ENCODE peak calls at places on chromosomes 11 and 22, in nine cellular contexts. One of them, this sample, is unnamed.
A peak's percentile ranks its signal among the peaks of the same experiment; 100 is the strongest.

GRCh38 chr11:38131535-38131934 is 1533.5 kb upstream of the RAG2 start:
- DNase-seq in kidney: no peak
- DNase-seq in CD8-positive, alpha-beta T cell: no peak
- DNase-seq in stomach: no peak
- DNase-seq in neuronal stem cell: no peak
- DNase-seq in tibial artery: no peak
- DNase-seq in right lobe of liver: no peak
- DNase-seq in lower lobe of right lung: no peak
- DNase-seq in transverse colon: no peak
- DNase-seq in this sample: no peak

GRCh38 chr11:612201-612960 is 3.4 kb downstream of the IRF7 start:
- DNase-seq in kidney: peak; percentile 77
- DNase-seq in CD8-positive, alpha-beta T cell: no peak
- DNase-seq in stomach: peak; percentile 76
- DNase-seq in neuronal stem cell: no peak
- DNase-seq in tibial artery: no peak
- DNase-seq in right lobe of liver: peak; percentile 96
- DNase-seq in lower lobe of right lung: no peak
- DNase-seq in transverse colon: peak; percentile 83
- DNase-seq in this sample: peak; percentile 90

GRCh38 chr22:21457023-21457787 is 10.0 kb upstream of the TMEM191C start:
- DNase-seq in kidney: peak; percentile 42
- DNase-seq in CD8-positive, alpha-beta T cell: no peak
- DNase-seq in stomach: no peak
- DNase-seq in neuronal stem cell: no peak
- DNase-seq in tibial artery: no peak
- DNase-seq in right lobe of liver: peak; percentile 80
- DNase-seq in lower lobe of right lung: peak; percentile 47
- DNase-seq in transverse colon: no peak
- DNase-seq in this sample: no peak

GRCh38 chr11:68983816-68984215 is 3.0 kb upstream of the MRGPRD start:
- DNase-seq in kidney: peak; percentile 3
- DNase-seq in CD8-positive, alpha-beta T cell: no peak
- DNase-seq in stomach: no peak
- DNase-seq in neuronal stem cell: no peak
- DNase-seq in tibial artery: no peak
- DNase-seq in right lobe of liver: no peak
- DNase-seq in lower lobe of right lung: no peak
- DNase-seq in transverse colon: no peak
- DNase-seq in this sample: no peak

GRCh38 chr11:88596786-88597185 is 259.2 kb upstream of the CTSC start:
- DNase-seq in kidney: no peak
- DNase-seq in CD8-positive, alpha-beta T cell: no peak
- DNase-seq in stomach: no peak
- DNase-seq in neuronal stem cell: no peak
- DNase-seq in tibial artery: no peak
- DNase-seq in right lobe of liver: no peak
- DNase-seq in lower lobe of right lung: no peak
- DNase-seq in transverse colon: no peak
- DNase-seq in this sample: no peak

GRCh38 chr11:58829736-58830135 is 14.8 kb downstream of the GLYATL2 start:
- DNase-seq in kidney: no peak
- DNase-seq in CD8-positive, alpha-beta T cell: no peak
- DNase-seq in stomach: no peak
- DNase-seq in neuronal stem cell: no peak
- DNase-seq in tibial artery: no peak
- DNase-seq in right lobe of liver: no peak
- DNase-seq in lower lobe of right lung: no peak
- DNase-seq in transverse colon: no peak
- DNase-seq in this sample: no peak

GRCh38 chr11:18191376-18191775 is 18.7 kb downstream of the MRGPRX4 start:
- DNase-seq in kidney: no peak
- DNase-seq in CD8-positive, alpha-beta T cell: no peak
- DNase-seq in stomach: no peak
- DNase-seq in neuronal stem cell: no peak
- DNase-seq in tibial artery: no peak
- DNase-seq in right lobe of liver: no peak
- DNase-seq in lower lobe of right lung: no peak
- DNase-seq in transverse colon: no peak
- DNase-seq in this sample: no peak

GRCh38 chr11:33622806-33623205 is 77.8 kb downstream of the C11orf91 start:
- DNase-seq in kidney: no peak
- DNase-seq in CD8-positive, alpha-beta T cell: no peak
- DNase-seq in stomach: no peak
- DNase-seq in neuronal stem cell: no peak
- DNase-seq in tibial artery: no peak
- DNase-seq in right lobe of liver: no peak
- DNase-seq in lower lobe of right lung: no peak
- DNase-seq in transverse colon: no peak
- DNase-seq in this sample: no peak

DNA sequence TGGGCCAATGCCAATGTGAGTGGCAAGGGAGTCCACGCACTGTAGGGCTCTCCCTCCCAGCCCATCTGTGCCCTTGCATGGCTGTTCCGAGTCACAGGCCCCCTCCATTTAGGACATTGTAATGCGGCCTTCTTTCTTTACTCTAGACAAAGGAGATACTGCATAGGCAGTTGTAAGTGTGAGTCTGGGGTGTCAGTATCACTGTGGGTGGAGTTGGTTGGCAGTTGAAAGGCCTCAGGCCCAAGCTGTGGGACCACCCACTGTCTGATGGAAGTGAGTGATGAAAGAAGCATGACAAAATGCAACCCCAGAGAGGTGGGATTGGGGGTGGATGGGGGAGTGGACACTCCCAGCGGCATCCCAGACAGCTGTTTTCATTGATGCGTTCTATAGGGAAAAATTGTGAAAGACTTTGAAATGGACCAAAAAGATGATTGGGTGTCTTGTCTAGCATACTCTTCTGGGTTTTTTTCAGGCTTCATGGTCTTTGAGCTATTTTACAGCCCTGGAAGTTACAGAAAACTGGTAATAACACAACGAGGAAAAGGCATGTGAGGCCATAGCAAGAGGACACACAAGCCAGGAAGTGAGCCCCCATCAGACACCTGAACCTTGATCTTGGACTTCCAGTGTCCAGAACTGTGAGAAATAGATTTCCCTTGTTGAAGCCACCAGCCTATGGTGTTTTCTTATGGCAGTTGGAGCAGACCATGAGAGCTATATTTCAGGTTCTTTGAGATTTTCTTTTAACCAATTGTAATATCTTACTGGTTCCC is 114.6 kb downstream of the NECTIN1 start:
- DNase-seq in kidney: no peak
- DNase-seq in CD8-positive, alpha-beta T cell: no peak
- DNase-seq in stomach: no peak
- DNase-seq in neuronal stem cell: no peak
- DNase-seq in tibial artery: no peak
- DNase-seq in right lobe of liver: no peak
- DNase-seq in lower lobe of right lung: no peak
- DNase-seq in transverse colon: no peak
- DNase-seq in this sample: no peak
- H3K27ac ChIP-seq in kidney: no peak overlapping the region
- H3K27ac ChIP-seq in CD8-positive, alpha-beta T cell: no peak overlapping the region
- H3K27ac ChIP-seq in stomach: no peak overlapping the region
- H3K27ac ChIP-seq in neuronal stem cell: no peak overlapping the region
- H3K27ac ChIP-seq in tibial artery: no peak overlapping the region
- H3K27ac ChIP-seq in right lobe of liver: no peak overlapping the region
- H3K27ac ChIP-seq in lower lobe of right lung: no peak overlapping the region
- H3K27ac ChIP-seq in transverse colon: no peak overlapping the region
- H3K27ac ChIP-seq in this sample: no peak overlapping the region

DNA sequence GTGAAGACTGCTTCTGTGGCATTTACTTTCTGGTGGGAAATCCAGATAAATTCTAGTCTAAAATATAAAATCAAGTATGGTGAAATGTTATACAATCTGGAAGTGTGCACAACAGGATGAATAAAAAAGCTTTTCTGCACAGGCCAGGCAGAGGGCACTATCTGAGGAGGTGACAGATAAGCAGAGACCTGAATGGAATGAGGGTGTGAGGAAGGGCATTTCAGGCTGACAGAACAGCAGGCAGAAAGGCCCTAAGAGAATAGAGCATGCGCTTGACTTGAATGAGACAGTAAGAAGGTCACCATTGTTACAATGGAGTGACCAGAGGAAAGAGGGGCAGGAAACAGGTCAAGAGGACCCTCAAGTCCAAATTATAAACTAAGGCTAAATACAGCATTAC is 33.6 kb upstream of the FNBP4 start:
- DNase-seq in kidney: no peak
- DNase-seq in CD8-positive, alpha-beta T cell: no peak
- DNase-seq in stomach: no peak
- DNase-seq in neuronal stem cell: no peak
- DNase-seq in tibial artery: no peak
- DNase-seq in right lobe of liver: no peak
- DNase-seq in lower lobe of right lung: no peak
- DNase-seq in transverse colon: no peak
- DNase-seq in this sample: no peak
- H3K36me3 ChIP-seq in kidney: peaks cover 25% of the 10 kb centered on the region
- H3K36me3 ChIP-seq in CD8-positive, alpha-beta T cell: peaks cover 48% of the 10 kb centered on the region
- H3K36me3 ChIP-seq in stomach: peaks cover 100% of the 10 kb centered on the region
- H3K36me3 ChIP-seq in neuronal stem cell: peaks cover 28% of the 10 kb centered on the region
- H3K36me3 ChIP-seq in tibial artery: peaks cover 92% of the 10 kb centered on the region
- H3K36me3 ChIP-seq in right lobe of liver: peaks cover 53% of the 10 kb centered on the region
- H3K36me3 ChIP-seq in lower lobe of right lung: peaks cover 100% of the 10 kb centered on the region
- H3K36me3 ChIP-seq in transverse colon: peaks cover 67% of the 10 kb centered on the region
- H3K36me3 ChIP-seq in this sample: peaks cover 20% of the 10 kb centered on the region

GRCh38 chr22:24424901-24425775 is 2.3 kb upstream of the ADORA2A start:
- DNase-seq in kidney: peak; percentile 76
- DNase-seq in CD8-positive, alpha-beta T cell: no peak
- DNase-seq in stomach: no peak
- DNase-seq in neuronal stem cell: no peak
- DNase-seq in tibial artery: no peak
- DNase-seq in right lobe of liver: no peak
- DNase-seq in lower lobe of right lung: no peak
- DNase-seq in transverse colon: no peak
- DNase-seq in this sample: no peak
- H3K4me1 ChIP-seq in kidney: peaks cover 17% of the 10 kb centered on the region
- H3K4me1 ChIP-seq in CD8-positive, alpha-beta T cell: peaks cover 48% of the 10 kb centered on the region
- H3K4me1 ChIP-seq in stomach: peaks cover 63% of the 10 kb centered on the region
- H3K4me1 ChIP-seq in neuronal stem cell: peaks cover 20% of the 10 kb centered on the region
- H3K4me1 ChIP-seq in tibial artery: peaks cover 18% of the 10 kb centered on the region
- H3K4me1 ChIP-seq in right lobe of liver: peaks cover 9% of the 10 kb centered on the region
- H3K4me1 ChIP-seq in lower lobe of right lung: peaks cover 73% of the 10 kb centered on the region
- H3K4me1 ChIP-seq in transverse colon: peaks cover 13% of the 10 kb centered on the region
- H3K4me1 ChIP-seq in this sample: peaks cover 5% of the 10 kb centered on the region

GRCh38 chr22:41507330-41508063 is 36.8 kb downstream of the POLR3H start:
- DNase-seq in kidney: no peak
- DNase-seq in CD8-positive, alpha-beta T cell: no peak
- DNase-seq in stomach: no peak
- DNase-seq in neuronal stem cell: no peak
- DNase-seq in tibial artery: no peak
- DNase-seq in right lobe of liver: peak; percentile 43
- DNase-seq in lower lobe of right lung: no peak
- DNase-seq in transverse colon: no peak
- DNase-seq in this sample: no peak

GRCh38 chr22:41513391-41513790 is 30.9 kb downstream of the POLR3H start:
- DNase-seq in kidney: no peak
- DNase-seq in CD8-positive, alpha-beta T cell: no peak
- DNase-seq in stomach: no peak
- DNase-seq in neuronal stem cell: no peak
- DNase-seq in tibial artery: no peak
- DNase-seq in right lobe of liver: no peak
- DNase-seq in lower lobe of right lung: no peak
- DNase-seq in transverse colon: no peak
- DNase-seq in this sample: no peak

GRCh38 chr22:41512421-41513194 is 31.7 kb downstream of the POLR3H start:
- DNase-seq in kidney: no peak
- DNase-seq in CD8-positive, alpha-beta T cell: no peak
- DNase-seq in stomach: no peak
- DNase-seq in neuronal stem cell: peak; percentile 57
- DNase-seq in tibial artery: no peak
- DNase-seq in right lobe of liver: no peak
- DNase-seq in lower lobe of right lung: no peak
- DNase-seq in transverse colon: no peak
- DNase-seq in this sample: no peak

GRCh38 chr22:41508770-41509170 is 35.5 kb downstream of the POLR3H start:
- DNase-seq in kidney: no peak
- DNase-seq in CD8-positive, alpha-beta T cell: no peak
- DNase-seq in stomach: no peak
- DNase-seq in neuronal stem cell: no peak
- DNase-seq in tibial artery: no peak
- DNase-seq in right lobe of liver: peak; percentile 37
- DNase-seq in lower lobe of right lung: no peak
- DNase-seq in transverse colon: no peak
- DNase-seq in this sample: no peak

DNA sequence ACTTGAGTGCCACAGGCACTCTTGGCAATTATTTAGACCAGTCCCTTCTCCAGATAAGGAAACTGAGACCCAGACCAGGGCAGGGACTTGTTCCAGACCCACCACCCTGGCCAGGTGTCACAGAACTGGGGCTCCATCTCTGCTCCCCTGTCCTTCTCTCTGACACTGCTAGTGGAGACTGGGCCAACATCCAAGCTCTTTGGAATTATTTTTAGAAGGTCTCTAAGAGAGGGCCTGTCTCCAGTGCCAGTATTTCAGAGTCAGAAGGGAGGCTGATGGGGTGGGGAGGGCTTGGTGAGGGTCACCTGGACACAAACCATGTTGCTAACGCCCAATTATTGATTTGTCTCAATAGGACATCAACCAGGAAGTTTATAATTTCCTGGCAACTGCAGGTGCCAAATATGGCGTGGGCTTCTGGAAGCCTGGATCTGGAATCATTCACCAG is 32.7 kb downstream of the POLR3H start:
- DNase-seq in kidney: no peak
- DNase-seq in CD8-positive, alpha-beta T cell: no peak
- DNase-seq in stomach: no peak
- DNase-seq in neuronal stem cell: no peak
- DNase-seq in tibial artery: no peak
- DNase-seq in right lobe of liver: no peak
- DNase-seq in lower lobe of right lung: no peak
- DNase-seq in transverse colon: no peak
- DNase-seq in this sample: no peak
- H3K27ac ChIP-seq in kidney: no peak overlapping the region
- H3K27ac ChIP-seq in CD8-positive, alpha-beta T cell: no peak overlapping the region
- H3K27ac ChIP-seq in stomach: peak overlapping the region; percentile 74
- H3K27ac ChIP-seq in neuronal stem cell: peak overlapping the region; percentile 33
- H3K27ac ChIP-seq in tibial artery: peak overlapping the region; percentile 65
- H3K27ac ChIP-seq in right lobe of liver: no peak overlapping the region
- H3K27ac ChIP-seq in lower lobe of right lung: no peak overlapping the region
- H3K27ac ChIP-seq in transverse colon: peak overlapping the region; percentile 6
- H3K27ac ChIP-seq in this sample: peak overlapping the region; percentile 13

DNA sequence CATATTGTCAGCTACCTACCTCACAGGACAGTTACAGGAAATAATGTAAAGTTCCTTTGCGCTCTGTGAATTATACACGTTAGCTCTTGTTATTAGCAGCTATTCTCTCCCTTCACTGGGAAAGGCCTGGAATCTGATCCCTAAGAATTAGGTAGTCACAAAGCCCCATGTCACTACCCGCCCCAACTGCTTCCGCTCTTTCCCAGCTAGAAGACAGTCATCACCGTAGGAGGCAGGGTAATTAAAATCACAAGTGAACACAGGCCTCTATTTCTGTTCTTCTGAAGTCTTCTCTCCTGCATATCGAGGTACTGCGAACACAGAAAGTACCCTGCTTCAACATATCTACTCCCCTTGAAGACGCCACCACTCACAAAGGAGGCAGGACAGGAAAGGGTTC is 12.6 kb upstream of the AHNAK start:
- DNase-seq in kidney: no peak
- DNase-seq in CD8-positive, alpha-beta T cell: no peak
- DNase-seq in stomach: no peak
- DNase-seq in neuronal stem cell: no peak
- DNase-seq in tibial artery: no peak
- DNase-seq in right lobe of liver: no peak
- DNase-seq in lower lobe of right lung: no peak
- DNase-seq in transverse colon: no peak
- DNase-seq in this sample: no peak
- H3K36me3 ChIP-seq in kidney: peaks cover 18% of the 10 kb centered on the region
- H3K36me3 ChIP-seq in CD8-positive, alpha-beta T cell: peaks cover 34% of the 10 kb centered on the region
- H3K36me3 ChIP-seq in stomach: peaks cover 50% of the 10 kb centered on the region
- H3K36me3 ChIP-seq in neuronal stem cell: peaks cover 31% of the 10 kb centered on the region
- H3K36me3 ChIP-seq in tibial artery: peaks cover 20% of the 10 kb centered on the region
- H3K36me3 ChIP-seq in right lobe of liver: peaks cover 46% of the 10 kb centered on the region
- H3K36me3 ChIP-seq in lower lobe of right lung: peaks cover 50% of the 10 kb centered on the region
- H3K36me3 ChIP-seq in transverse colon: peaks cover 14% of the 10 kb centered on the region
- H3K36me3 ChIP-seq in this sample: peaks cover 5% of the 10 kb centered on the region

GRCh38 chr11:130199792-130200191 is 40.2 kb downstream of the ST14 start:
- DNase-seq in kidney: no peak
- DNase-seq in CD8-positive, alpha-beta T cell: no peak
- DNase-seq in stomach: no peak
- DNase-seq in neuronal stem cell: no peak
- DNase-seq in tibial artery: no peak
- DNase-seq in right lobe of liver: no peak
- DNase-seq in lower lobe of right lung: no peak
- DNase-seq in transverse colon: no peak
- DNase-seq in this sample: no peak
- H3K4me1 ChIP-seq in kidney: no peaks in the 10 kb centered on the region
- H3K4me1 ChIP-seq in CD8-positive, alpha-beta T cell: no peaks in the 10 kb centered on the region
- H3K4me1 ChIP-seq in stomach: no peaks in the 10 kb centered on the region
- H3K4me1 ChIP-seq in neuronal stem cell: no peaks in the 10 kb centered on the region
- H3K4me1 ChIP-seq in tibial artery: no peaks in the 10 kb centered on the region
- H3K4me1 ChIP-seq in right lobe of liver: no peaks in the 10 kb centered on the region
- H3K4me1 ChIP-seq in lower lobe of right lung: no peaks in the 10 kb centered on the region
- H3K4me1 ChIP-seq in transverse colon: no peaks in the 10 kb centered on the region
- H3K4me1 ChIP-seq in this sample: no peaks in the 10 kb centered on the region

This sample was measured in small intestine.